ENCODE peak calls at places on chromosomes 3 and 15, in five cellular contexts. Y is AG09319, S is A549, X is heart right ventricle, P is endothelial cell. W is an unnamed sample.
A peak's percentile ranks its signal among the peaks of the same experiment; 100 is the strongest.

GRCh38 chr15:54506977-54507524 is 528.8 kb downstream of the UNC13C start:
- DNase-seq in S (no peak), Y (no peak), X (no peak), P (no peak), W (no peak)

GRCh38 chr3:72306800-72307341 is 521.9 kb upstream of the PROK2 start:
- DNase-seq in X (no peak), Y (peak; percentile 12), P (no peak), S (no peak), W (no peak)

GRCh38 chr15:70879386-70879785 is 12.8 kb downstream of the THAP10 start:
- DNase-seq in X (no peak), P (no peak), S (no peak), Y (no peak), W (no peak)

GRCh38 chr3:184361532-184361931 is at the start of the genes CLCN2 and POLR2H:
- DNase-seq in Y (no peak), X (peak; percentile 68), P (peak; percentile 79), S (peak; percentile 28), W (peak; percentile 64)

GRCh38 chr15:43376017-43376705 is 5.3 kb downstream of the TUBGCP4 start:
- DNase-seq in P (peak; percentile 37), S (peak; percentile 37), Y (no peak), X (no peak), W (peak; percentile 12)

GRCh38 chr3:113468536-113468935 is 27.2 kb upstream of the CFAP44 start:
- DNase-seq in Y (peak; percentile 20), P (no peak), S (no peak), X (no peak), W (no peak)

GRCh38 chr3:52786330-52787215 is 8.0 kb upstream of the ITIH3 start:
- DNase-seq in S (no peak), Y (no peak), X (no peak), P (no peak), W (no peak)

GRCh38 chr15:80801891-80802680 is 22.9 kb downstream of the CEMIP start:
- DNase-seq in Y (no peak), S (no peak), P (no peak), X (peak; percentile 14), W (no peak)

GRCh38 chr3:117622130-117622841 is 912.7 kb downstream of the TUSC7 start:
- DNase-seq in P (peak; percentile 14), Y (peak; percentile 25), X (no peak), S (peak; percentile 40), W (no peak)

GRCh38 chr15:90291679-90292356 is 26.3 kb downstream of the NGRN start:
- DNase-seq in P (no peak), Y (no peak), S (peak; percentile 71), X (no peak), W (no peak)

GRCh38 chr3:119427669-119428068 is 35.7 kb downstream of the TMEM39A start:
- DNase-seq in P (no peak), X (no peak), Y (no peak), S (peak; percentile 36), W (no peak)

GRCh38 chr3:119433613-119434325 is 29.6 kb downstream of the TMEM39A start:
- DNase-seq in X (no peak), Y (no peak), S (no peak), P (no peak), W (no peak)

GRCh38 chr3:119428538-119428937 is 34.9 kb downstream of the TMEM39A start:
- DNase-seq in S (peak; percentile 36), P (no peak), X (no peak), Y (no peak), W (no peak)
- TF ChIP-seq CTCF in S (no peak), P (no peak), X (no peak), Y (no peak), W (no peak)

DNA sequence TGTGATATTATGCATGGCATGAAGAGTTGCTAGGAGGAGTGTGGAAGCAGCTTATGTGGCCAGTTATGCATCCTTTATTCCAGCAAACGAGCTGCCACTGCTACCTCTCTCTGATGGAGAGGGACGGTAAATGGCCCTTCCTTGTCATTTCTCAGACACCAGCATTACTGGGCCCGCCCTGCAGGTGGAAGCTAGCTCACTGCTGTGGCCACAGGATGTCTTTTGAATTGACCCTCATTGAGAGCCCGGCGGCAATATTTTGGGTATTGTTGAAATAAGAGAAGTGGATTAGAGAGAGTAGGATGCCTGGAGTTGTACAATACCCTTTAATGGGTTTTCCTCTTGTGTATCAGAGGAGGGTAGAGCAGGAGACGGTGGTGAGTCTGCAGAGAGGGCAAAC is 1.5 kb downstream of the MINAR1 start:
- DNase-seq in S (peak; percentile 29), X (no peak), P (peak; percentile 39), Y (no peak), W (no peak)
- TF ChIP-seq CTCF in S (no peak), X (no peak), P (no peak), Y (no peak), W (peak; percentile 21)

GRCh38 chr3:37704129-37704528 is 157.6 kb upstream of the CTDSPL start:
- DNase-seq in Y (no peak), X (no peak), P (no peak), S (no peak), W (no peak)

GRCh38 chr3:37702478-37703154 is 159.1 kb upstream of the CTDSPL start:
- DNase-seq in Y (no peak), S (no peak), P (no peak), X (no peak), W (no peak)

GRCh38 chr3:37701729-37702128 is 160.0 kb upstream of the CTDSPL start:
- DNase-seq in P (no peak), Y (no peak), S (no peak), X (no peak), W (no peak)

GRCh38 chr3:37703633-37704032 is 158.0 kb upstream of the CTDSPL start:
- DNase-seq in Y (no peak), X (no peak), S (no peak), P (no peak), W (no peak)

DNA sequence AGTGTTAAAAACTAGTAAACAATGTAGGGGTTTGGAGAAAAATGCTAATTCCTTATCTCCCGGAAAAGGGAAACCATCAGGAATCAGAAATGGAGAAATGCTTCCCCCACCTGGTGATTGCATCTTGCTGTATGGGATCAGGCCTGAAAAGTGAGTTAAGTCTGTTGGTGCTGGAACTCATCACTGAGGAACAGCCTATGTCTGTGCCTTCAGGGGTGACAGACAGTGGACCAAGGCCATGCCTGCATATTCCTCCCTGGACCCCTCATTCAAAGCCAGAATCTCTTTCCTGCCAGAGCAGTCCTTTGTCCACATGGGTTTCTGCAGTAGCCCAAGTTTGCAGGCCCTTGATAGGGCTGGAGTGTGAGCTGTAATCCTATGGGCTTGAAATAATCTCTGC is 160.8 kb upstream of the CTDSPL start:
- DNase-seq in Y (no peak), S (no peak), P (no peak), X (no peak), W (no peak)
- TF ChIP-seq CTCF in Y (peak; percentile 42), S (peak; percentile 23), P (no peak), X (peak; percentile 49), W (no peak)

DNA sequence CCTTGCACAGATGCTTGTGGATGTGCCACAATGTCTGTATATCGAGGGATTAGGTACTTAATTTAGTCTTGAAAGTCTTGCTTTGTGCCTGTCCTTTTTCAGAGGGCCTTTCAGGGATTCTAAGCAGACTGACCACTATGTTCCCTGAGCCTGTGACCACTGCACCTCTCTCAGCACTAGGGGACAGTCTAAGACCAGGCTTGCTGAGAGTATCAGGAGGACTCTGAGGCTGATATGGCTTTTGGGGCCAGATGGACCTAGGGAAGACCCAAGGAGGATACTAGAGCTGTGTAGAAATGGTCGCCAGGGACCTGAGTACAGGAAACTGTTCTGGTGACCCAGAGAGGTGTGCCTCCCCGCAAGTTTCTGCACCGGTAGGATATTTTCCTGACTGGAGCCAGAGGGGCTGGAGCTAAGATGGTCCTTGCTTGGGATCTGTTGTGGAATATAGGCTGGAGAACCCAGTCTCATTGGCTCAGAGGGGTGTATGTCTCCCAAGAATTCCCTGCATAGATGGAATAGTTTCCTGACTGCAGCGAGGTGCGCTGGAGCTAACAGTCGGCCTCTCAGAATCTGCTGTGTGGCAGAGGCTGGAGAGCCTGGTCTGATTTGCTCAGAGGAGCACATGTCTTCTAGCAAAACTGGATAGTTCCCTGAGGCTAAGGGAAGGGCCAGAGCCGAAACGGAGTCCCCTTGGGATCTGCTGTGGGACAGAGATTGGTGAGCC is 213.2 kb upstream of the DCBLD2 start:
- DNase-seq in P (peak; percentile 52), Y (no peak), X (no peak), S (peak; percentile 45), W (no peak)
- TF ChIP-seq CTCF in P (no peak), Y (peak; percentile 77), X (peak; percentile 31), S (peak; percentile 37), W (peak; percentile 63)

DNA sequence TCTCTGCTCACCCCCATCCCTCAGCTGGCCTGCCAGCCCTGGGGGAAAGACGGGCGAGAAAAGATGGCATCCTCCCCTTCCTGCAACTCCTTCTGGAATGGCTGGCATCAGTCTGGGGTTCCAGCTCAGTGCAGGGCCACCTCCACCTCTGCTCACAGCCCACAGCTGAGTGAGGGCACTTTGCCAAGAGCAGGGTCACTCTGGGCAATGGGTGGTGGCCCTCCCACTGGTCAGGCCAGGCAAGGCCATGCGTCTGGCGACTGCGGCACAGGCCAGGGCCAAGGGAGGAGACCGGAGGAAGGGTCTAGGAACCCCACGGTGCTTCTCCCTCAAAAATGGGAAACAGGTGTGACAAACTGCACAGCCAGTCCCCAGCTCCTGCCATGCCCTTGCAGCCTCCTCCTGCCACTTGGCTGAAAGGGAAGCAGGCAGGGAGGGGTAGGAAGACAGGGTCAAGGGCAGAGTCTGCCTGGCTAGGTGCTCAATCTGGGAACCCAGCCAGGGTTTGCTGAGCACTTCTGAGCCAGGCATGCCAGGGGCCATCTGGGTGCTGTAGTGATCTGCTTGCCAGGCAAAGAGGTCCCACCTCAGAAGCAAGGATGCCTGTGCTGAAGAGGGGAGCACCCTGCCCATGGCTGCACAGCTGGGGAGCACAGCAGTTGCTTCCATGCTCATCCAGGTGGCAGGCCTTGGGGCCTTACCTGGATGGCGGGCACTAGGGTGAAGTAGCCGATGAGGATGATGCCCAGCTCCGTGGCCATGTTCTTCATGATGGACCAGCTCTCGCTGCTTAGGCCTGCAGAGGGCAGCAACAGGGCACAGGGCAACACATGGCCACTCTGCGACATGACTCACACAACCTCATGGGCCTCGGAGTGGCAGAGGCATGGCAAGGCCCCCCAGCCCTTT is 41.2 kb downstream of the PTPN23 start:
- DNase-seq in S (peak; percentile 55), X (peak; percentile 57), P (no peak), Y (no peak), W (no peak)
- TF ChIP-seq CTCF in S (peak; percentile 27), X (peak; percentile 28), P (no peak), Y (peak; percentile 23), W (peak; percentile 17)

GRCh38 chr15:29942144-29942543 is 119.9 kb upstream of the TJP1 start:
- DNase-seq in Y (no peak), P (peak; percentile 30), X (no peak), S (peak; percentile 39), W (no peak)

GRCh38 chr15:29936353-29937049 is 114.2 kb upstream of the TJP1 start:
- DNase-seq in S (no peak), X (no peak), P (no peak), Y (no peak), W (no peak)

GRCh38 chr15:29939404-29939803 is 117.1 kb upstream of the TJP1 start:
- DNase-seq in X (no peak), Y (no peak), P (no peak), S (no peak), W (no peak)

GRCh38 chr15:29937956-29938355 is 115.7 kb upstream of the TJP1 start:
- DNase-seq in P (no peak), X (no peak), Y (no peak), S (no peak), W (no peak)

GRCh38 chr15:29938701-29939340 is 116.6 kb upstream of the TJP1 start:
- DNase-seq in Y (no peak), P (peak; percentile 34), X (no peak), S (no peak), W (no peak)
- TF ChIP-seq CTCF in Y (no peak), P (no peak), X (peak; percentile 52), S (peak; percentile 13), W (peak; percentile 22)

GRCh38 chr15:33309602-33310276 is 1.0 kb upstream of the RYR3 start:
- DNase-seq in X (no peak), Y (no peak), P (peak; percentile 49), S (peak; percentile 46), W (peak; percentile 11)
- TF ChIP-seq CTCF in X (peak; percentile 50), Y (no peak), P (no peak), S (peak; percentile 14), W (peak; percentile 53)

GRCh38 chr3:100577382-100578008 is 31.9 kb upstream of the ADGRG7 start:
- DNase-seq in Y (no peak), S (no peak), P (no peak), X (no peak), W (no peak)
- TF ChIP-seq CTCF in Y (no peak), S (no peak), P (no peak), X (no peak), W (no peak)

W was measured in progenitor cell of endocrine pancreas.